ENCODE peak calls at places on chromosomes 5 and 9, in eight cellular contexts. S, P, O, I, Y, H, F and J are unnamed samples.

GRCh38 chr9:14156046-14156445 is 157.9 kb downstream of the NFIB start:
- DNase-seq in P (no peak), Y (peak), F (no peak), O (peak), H (no peak), S (no peak), I (no peak), J (no peak)

GRCh38 chr5:43038523-43038989 is 1.6 kb downstream of the ANXA2R start:
- DNase-seq in Y (peak), O (no peak), F (no peak), I (no peak), P (no peak), S (no peak), H (peak), J (peak)

GRCh38 chr5:110590187-110590586 is 136.3 kb downstream of the TMEM232 start:
- DNase-seq in O (no peak), S (no peak), Y (peak), I (no peak), P (no peak), F (peak), H (peak), J (no peak)

GRCh38 chr5:150598821-150599273 is 41.6 kb upstream of the SYNPO start:
- DNase-seq in Y (no peak), S (no peak), P (no peak), F (no peak), H (no peak), O (no peak), I (no peak), J (no peak)

GRCh38 chr5:86833868-86834267 is 216.1 kb downstream of the COX7C start:
- DNase-seq in F (no peak), P (no peak), I (no peak), H (no peak), O (no peak), Y (no peak), S (no peak), J (no peak)

GRCh38 chr9:120383999-120384924 is 195.7 kb downstream of the CDK5RAP2 start:
- DNase-seq in O (no peak), F (peak), S (no peak), H (peak), I (no peak), Y (no peak), P (no peak), J (no peak)

GRCh38 chr9:98983295-98984268 is 39.9 kb downstream of the COL15A1 start:
- DNase-seq in P (no peak), I (no peak), O (no peak), F (peak), H (peak), S (no peak), Y (no peak), J (no peak)

GRCh38 chr5:1718669-1719068 is 81.0 kb downstream of the MRPL36 start:
- DNase-seq in H (peak), F (no peak), P (no peak), O (no peak), Y (no peak), I (no peak), S (no peak), J (no peak)

GRCh38 chr5:1012900-1013237 is 4.3 kb downstream of the NKD2 start:
- DNase-seq in F (no peak), O (no peak), I (no peak), P (no peak), Y (no peak), S (no peak), H (no peak), J (no peak)

GRCh38 chr5:169695919-169696490 is 58.9 kb downstream of the DOCK2 start:
- DNase-seq in Y (no peak), S (peak), I (no peak), F (peak), O (no peak), H (peak), P (no peak), J (no peak)

GRCh38 chr9:88593537-88594185 is 58.7 kb downstream of the NXNL2 start:
- DNase-seq in O (peak), H (peak), F (peak), P (no peak), I (peak), S (peak), Y (peak), J (peak)

GRCh38 chr9:31799953-31800609 is 584.4 kb upstream of the ACO1 start:
- DNase-seq in I (no peak), H (peak), O (no peak), F (peak), P (no peak), S (no peak), Y (peak), J (no peak)
- TF ChIP-seq CTCF in I (peak), H (no peak), O (peak), F (peak), P (peak), S (peak), Y (peak), J (no peak)

DNA sequence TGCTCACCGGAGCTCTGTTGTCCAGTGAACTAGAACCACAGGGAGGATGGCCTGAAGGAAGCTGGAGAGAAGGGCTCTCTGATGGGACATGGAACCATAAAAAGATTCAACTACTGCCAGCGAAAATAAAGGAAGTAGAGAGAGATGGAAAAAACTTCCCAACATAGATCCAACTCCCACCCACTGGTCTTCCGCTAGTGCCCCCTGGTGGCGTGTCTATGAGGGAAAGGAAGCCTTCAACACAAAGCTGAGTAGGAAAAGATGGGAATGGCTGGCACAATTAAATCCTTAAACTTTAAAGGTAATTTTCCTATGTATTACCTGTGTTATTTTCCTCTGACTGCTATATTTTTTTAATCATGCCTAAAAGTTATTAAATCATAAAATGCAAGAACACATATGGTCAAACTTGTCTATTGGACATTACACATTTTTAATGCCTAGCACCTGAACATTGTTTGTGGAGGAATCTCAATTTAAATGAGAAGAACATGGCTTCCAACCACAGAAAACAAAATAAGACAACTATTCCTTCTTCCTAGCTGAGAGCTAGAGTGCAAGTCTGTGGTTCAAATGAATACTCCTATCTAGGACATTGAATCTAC is 51.5 kb downstream of the CEP120 start:
- DNase-seq in S (peak), I (peak), F (peak), Y (peak), P (no peak), H (peak), O (no peak), J (peak)
- TF ChIP-seq CTCF in S (peak), I (peak), F (peak), Y (peak), P (peak), H (peak), O (peak), J (peak)

GRCh38 chr5:158317507-158317906 is 458.6 kb upstream of the CLINT1 start:
- DNase-seq in H (no peak), Y (no peak), S (no peak), P (no peak), I (no peak), O (no peak), F (no peak), J (no peak)
- TF ChIP-seq CTCF in H (no peak), Y (no peak), S (no peak), P (no peak), I (no peak), O (no peak), F (no peak), J (no peak)

GRCh38 chr9:22005083-22005699 is 3.9 kb downstream of the CDKN2B start:
- DNase-seq in H (peak), P (no peak), I (no peak), O (no peak), Y (peak), F (peak), S (no peak), J (no peak)
- TF ChIP-seq CTCF in H (peak), P (no peak), I (no peak), O (no peak), Y (peak), F (no peak), S (no peak), J (no peak)

DNA sequence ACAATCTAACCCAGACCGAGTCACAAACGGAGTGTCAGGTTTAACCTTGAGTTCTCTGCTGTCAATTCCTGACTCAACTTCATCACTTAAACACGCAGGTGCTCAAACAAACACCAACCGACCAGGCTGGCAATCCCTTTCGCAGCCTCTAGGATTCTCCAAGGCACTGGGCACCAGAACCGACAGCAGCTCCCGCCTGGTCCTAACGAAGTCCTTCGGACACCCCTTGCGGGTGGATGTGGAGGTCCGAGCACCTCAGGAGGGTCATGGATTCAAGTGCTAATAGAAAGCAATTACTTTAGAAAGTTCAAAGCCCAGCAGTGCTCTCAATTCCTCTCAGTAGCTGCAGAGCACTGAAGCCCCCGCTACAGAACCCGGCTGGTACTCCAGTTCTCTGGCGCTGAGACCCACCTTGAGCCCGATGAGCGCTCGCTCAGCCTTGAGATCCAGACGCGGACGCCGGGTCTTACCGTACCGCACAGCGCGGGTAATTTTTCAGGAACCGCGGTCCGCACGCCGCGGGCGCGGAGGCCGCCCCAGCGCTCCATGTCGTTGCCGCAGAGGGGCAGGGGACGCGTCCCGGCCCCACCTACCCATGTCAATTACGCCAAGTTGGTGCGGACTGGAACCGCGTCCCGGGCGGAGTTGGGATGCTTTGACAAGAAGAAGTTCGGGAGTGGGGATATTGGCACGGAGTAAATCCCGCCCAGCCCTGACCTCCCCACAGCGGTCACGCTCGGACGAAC is 672 bp downstream of the MARCHF3 start:
- DNase-seq in P (peak), O (peak), I (peak), S (peak), Y (peak), H (peak), F (peak), J (peak)
- TF ChIP-seq CTCF in P (peak), O (no peak), I (peak), S (peak), Y (peak), H (peak), F (peak), J (peak)

GRCh38 chr5:126492939-126493338 is 69.7 kb downstream of the GRAMD2B start:
- DNase-seq in P (no peak), H (peak), I (no peak), S (no peak), O (no peak), Y (peak), F (peak), J (no peak)
- TF ChIP-seq CTCF in P (peak), H (no peak), I (peak), S (peak), O (peak), Y (peak), F (peak), J (no peak)

DNA sequence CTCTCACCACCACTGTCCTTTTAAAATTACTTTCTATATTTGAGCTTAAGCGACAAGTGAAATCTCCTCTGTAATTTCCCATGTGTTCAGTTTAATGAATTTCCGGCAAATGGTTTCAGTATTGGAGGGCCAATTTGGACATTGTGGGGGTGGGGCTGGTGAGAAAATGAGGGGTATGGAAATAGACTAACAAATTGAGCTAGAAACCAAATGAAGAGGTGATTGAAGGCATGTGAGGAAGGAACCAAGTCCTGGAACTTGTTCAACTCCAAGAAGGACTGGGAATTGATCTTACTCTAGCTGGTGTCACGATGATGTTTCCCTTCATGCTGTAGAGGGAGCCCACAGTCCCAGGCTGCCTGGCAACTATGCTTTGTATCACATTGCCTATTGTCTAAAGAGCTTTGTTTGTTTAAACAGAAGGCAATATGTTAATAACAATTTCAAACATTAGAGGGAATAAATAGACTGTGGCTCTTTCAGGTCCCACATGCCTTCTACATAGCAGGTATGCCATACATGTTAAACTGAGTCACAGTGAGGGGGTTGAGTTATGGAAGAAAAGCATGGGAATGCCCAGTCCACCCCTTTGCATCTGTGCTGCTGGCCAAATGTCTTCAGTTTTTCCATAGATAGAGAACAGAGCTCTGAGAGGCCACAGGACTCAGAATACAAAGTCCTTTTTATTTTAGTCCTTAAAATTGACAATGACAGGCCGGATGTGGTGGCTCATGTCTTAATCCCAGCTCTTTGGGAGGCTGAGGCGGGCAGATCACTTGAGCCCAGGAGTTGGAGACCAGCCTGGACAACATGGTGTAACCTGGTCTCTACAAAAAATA is 25.0 kb upstream of the MATR3 start:
- DNase-seq in H (no peak), I (no peak), F (no peak), S (no peak), Y (peak), O (no peak), P (no peak), J (no peak)
- TF ChIP-seq CTCF in H (peak), I (no peak), F (no peak), S (no peak), Y (no peak), O (no peak), P (no peak), J (no peak)

DNA sequence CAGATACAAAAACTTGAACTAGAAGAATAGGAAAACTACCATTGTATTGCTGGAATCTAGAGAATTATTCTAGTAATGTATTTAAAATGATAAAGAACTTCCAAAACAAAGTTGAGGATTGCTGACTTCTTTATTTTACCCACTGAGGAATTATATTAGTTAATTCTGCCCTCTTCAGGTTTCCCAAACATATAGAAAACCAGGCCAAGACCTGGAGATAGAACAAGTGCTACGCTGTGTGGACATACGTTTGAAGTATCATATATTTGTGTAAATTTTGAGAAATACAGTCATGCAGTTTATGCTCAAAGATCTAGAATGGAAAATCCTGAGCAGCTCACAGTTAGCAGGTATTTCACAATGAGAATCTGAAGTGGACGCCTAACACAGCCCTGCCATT is 162.3 kb upstream of the CYLC2 start:
- DNase-seq in F (no peak), P (no peak), H (no peak), I (no peak), O (no peak), Y (no peak), S (no peak), J (no peak)
- TF ChIP-seq CTCF in F (no peak), P (no peak), H (no peak), I (no peak), O (no peak), Y (no peak), S (no peak), J (no peak)